ENCODE peak calls at places on chromosomes 3 and 15, in four cellular contexts. X is K562, D is HepG2, O is H1. E is an unnamed sample.

GRCh38 chr3:15331072-15331605 is 1.2 kb downstream of the SH3BP5 start:
- DNase-seq in X (no peak), O (no peak), D (no peak), E (peak; percentile 31)

GRCh38 chr3:11558461-11558903 is 85.2 kb downstream of the VGLL4 start:
- DNase-seq in X (no peak), D (no peak), O (no peak), E (no peak)

GRCh38 chr3:150225986-150226385 is 182.1 kb upstream of the TSC22D2 start:
- DNase-seq in O (no peak), X (no peak), D (no peak), E (peak; percentile 96)

GRCh38 chr15:60383008-60383694 is 14.6 kb downstream of the ANXA2 start:
- DNase-seq in X (no peak), O (no peak), D (no peak), E (no peak)

GRCh38 chr3:152230367-152230766 is 38.4 kb upstream of the MBNL1 start:
- DNase-seq in X (no peak), O (no peak), D (no peak), E (no peak)

GRCh38 chr3:14473411-14473891 is 66.7 kb downstream of the GRIP2 start:
- DNase-seq in X (no peak), D (no peak), O (no peak), E (peak; percentile 55)

GRCh38 chr15:57681011-57681410 is 25.5 kb upstream of the POLR2M start:
- DNase-seq in O (no peak), D (no peak), X (no peak), E (no peak)

GRCh38 chr3:41629072-41629471 is 332.8 kb downstream of the ULK4 start:
- DNase-seq in X (no peak), D (no peak), O (no peak), E (no peak)

DNA sequence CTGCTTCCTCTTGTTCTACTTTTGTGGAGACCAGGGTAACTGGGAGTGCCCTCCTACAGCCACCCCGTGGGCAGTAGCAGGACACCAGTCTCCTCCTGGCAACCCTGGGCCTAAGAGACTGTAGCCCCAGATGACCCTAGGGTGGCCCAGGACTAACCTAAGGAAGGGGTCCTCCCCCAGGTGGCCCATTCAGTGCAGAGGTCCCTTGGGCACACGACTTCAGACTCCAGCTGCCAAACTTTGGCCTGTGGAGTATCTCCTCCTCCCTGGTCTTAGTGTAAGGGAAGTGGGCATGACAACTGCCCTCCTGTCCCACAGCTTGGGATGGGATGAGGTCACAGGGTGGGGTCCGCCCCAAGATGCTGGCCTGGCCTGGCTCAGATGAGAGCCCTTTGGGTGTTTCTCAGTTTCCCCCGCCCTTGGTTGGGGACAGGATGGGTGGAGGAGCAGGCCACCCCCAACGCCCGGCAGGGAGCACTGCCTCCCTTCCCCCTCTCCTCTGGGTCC is 4.8 kb downstream of the CSK start:
- DNase-seq in O (no peak), D (no peak), X (no peak), E (no peak)
- H3K4me3 ChIP-seq in O (no peak overlapping the region), D (no peak overlapping the region), X (no peak overlapping the region), E (no peak overlapping the region)

GRCh38 chr3:159144472-159144871 is 342.6 kb downstream of the MFSD1 start:
- DNase-seq in O (no peak), D (no peak), X (no peak), E (no peak)
- TF ChIP-seq POLR2AphosphoS5 in O (no peak), D (no peak), X (no peak), E (no peak)

DNA sequence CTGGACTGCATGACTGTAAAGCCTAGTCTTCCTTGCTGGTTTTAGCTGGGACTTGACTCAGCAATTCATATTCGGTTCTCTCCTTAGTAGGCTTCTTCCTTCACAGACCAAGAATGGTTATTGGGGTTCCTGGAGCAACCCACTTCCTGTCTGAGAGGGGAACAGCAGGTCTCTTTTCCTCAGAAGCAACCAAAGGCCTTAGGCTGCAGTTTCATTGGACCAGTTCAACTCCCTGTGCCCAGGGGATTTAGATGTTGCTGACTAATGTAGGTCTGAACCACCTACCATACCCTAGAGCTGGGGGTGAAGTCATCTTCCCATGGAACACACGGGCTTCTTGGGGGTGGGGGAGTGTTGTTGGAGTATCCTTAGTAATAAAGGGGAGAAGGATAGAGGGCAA is 84.0 kb upstream of the SKOR1 start:
- DNase-seq in O (no peak), X (no peak), D (no peak), E (no peak)
- TF ChIP-seq JUN in O (no peak), X (no peak), D (no peak), E (no peak)

DNA sequence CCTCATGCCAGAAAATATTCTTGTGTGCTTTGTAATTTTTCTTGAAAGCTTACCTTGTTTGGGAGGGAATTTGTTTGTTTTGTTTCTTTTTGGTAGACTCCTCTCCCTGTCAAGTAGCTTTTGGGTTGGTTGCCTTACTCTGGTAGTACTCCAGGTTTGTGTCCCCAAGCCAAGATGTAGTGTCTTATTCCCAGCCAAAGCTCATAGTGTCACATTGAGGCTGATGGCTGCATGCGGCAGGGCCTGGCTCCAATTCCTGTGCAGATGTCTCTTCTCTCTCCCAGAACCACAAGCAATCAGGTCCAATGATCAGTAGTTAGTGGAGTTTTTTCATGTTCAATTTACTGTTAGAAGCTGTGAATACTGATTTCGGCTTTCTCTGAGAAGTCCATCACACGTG is 221.1 kb upstream of the THBS1 start:
- DNase-seq in X (no peak), O (no peak), D (no peak), E (peak; percentile 32)
- H3K4me3 ChIP-seq in X (no peak overlapping the region), O (no peak overlapping the region), D (no peak overlapping the region), E (no peak overlapping the region)

E was measured in endothelial cell of umbilical vein.